ENCODE peak calls at places on chromosomes 4 and X, in four cellular contexts. W is OCI-M1; U is T follicular helper cell; M is stimulated activated CD8-positive, alpha-beta memory T cell treated with anti-CD3 and anti-CD28 coated beads, Interleukin-2, amount 100 ng/mL, for 48 hours. E is an unnamed sample.

GRCh38 chr4:21948347-21949072 is at the start of gene KCNIP4:
- DNase-seq in W (no peak), U (no peak), M (no peak), E (no peak)

GRCh38 chrX:149259241-149259640 is 245.9 kb downstream of the IDS start:
- DNase-seq in W (no peak), U (no peak), M (no peak), E (no peak)

GRCh38 chrX:120769576-120770341 is 105.9 kb downstream of the CT47B1 start:
- DNase-seq in W (peak), U (no peak), M (no peak), E (no peak)

GRCh38 chr4:156998500-156999174 is 27.0 kb upstream of the PDGFC start:
- DNase-seq in W (no peak), U (no peak), M (no peak), E (no peak)

GRCh38 chrX:20530319-20530979 is 263.7 kb upstream of the RPS6KA3 start:
- DNase-seq in W (peak), U (peak), M (peak), E (peak)

GRCh38 chr4:122621010-122621616 is at the start of gene IL21:
- DNase-seq in W (no peak), U (no peak), M (no peak), E (no peak)

GRCh38 chrX:34866636-34867035 is 76.0 kb upstream of the FAM47B start:
- DNase-seq in W (no peak), U (no peak), M (no peak), E (no peak)

GRCh38 chrX:132118361-132118760 is 9.5 kb downstream of the FRMD7 start:
- DNase-seq in W (no peak), U (no peak), M (no peak), E (no peak)

GRCh38 chrX:105136786-105137185 is 83.7 kb downstream of the TEX13A start:
- DNase-seq in W (no peak), U (no peak), M (no peak), E (no peak)

GRCh38 chrX:104343408-104344129 is 88.8 kb upstream of the ESX1 start:
- DNase-seq in W (peak), U (peak), M (peak), E (peak)

GRCh38 chr4:155569960-155570515 is 96.6 kb upstream of the GUCY1A1 start:
- DNase-seq in W (no peak), U (no peak), M (no peak), E (no peak)

GRCh38 chr4:34733185-34733916 is 1511.0 kb downstream of the ARAP2 start:
- DNase-seq in W (no peak), U (no peak), M (no peak), E (no peak)

GRCh38 chr4:42142586-42142985 is 9.9 kb downstream of the BEND4 start:
- DNase-seq in W (no peak), U (no peak), M (no peak), E (no peak)

GRCh38 chrX:48573690-48574269 is 504 bp upstream of the RBM3 start:
- DNase-seq in W (no peak), U (peak), M (no peak), E (no peak)

GRCh38 chr4:139011220-139011950 is 4.2 kb upstream of the NOCT start:
- DNase-seq in W (no peak), U (no peak), M (no peak), E (no peak)

GRCh38 chrX:23699636-23700194 is 32.4 kb downstream of the PRDX4 start:
- DNase-seq in W (peak), U (no peak), M (no peak), E (no peak)

GRCh38 chrX:23742174-23742692 is 843 bp downstream of the ACOT9 start:
- DNase-seq in W (peak), U (no peak), M (no peak), E (no peak)

GRCh38 chrX:100609591-100609990 is 24.9 kb downstream of the TNMD start:
- DNase-seq in W (no peak), U (no peak), M (no peak), E (no peak)

GRCh38 chrX:2782778-2783177 is 30.9 kb downstream of the XG start:
- DNase-seq in W (no peak), U (no peak), M (no peak), E (no peak)

GRCh38 chr4:111323916-111324315 is 701.0 kb upstream of the PITX2 start:
- DNase-seq in W (no peak), U (no peak), M (no peak), E (no peak)

GRCh38 chr4:72468904-72469502 is 100.0 kb downstream of the ADAMTS3 start:
- DNase-seq in W (peak), U (no peak), M (no peak), E (no peak)

GRCh38 chr4:35151816-35152572 is 1092.3 kb downstream of the ARAP2 start:
- DNase-seq in W (peak), U (no peak), M (no peak), E (no peak)